ENCODE peak calls at places on chromosomes 5 and 9, in six cellular contexts. F, K, U, D, O and B are unnamed samples.

GRCh38 chr5:54902817-54903473 is 82.4 kb downstream of the ESM1 start:
- DNase-seq in F (no peak), K (no peak), U (peak; percentile 78), D (no peak), O (no peak), B (no peak)

GRCh38 chr9:79952401-79952800 is 380.6 kb downstream of the TLE4 start:
- DNase-seq in F (no peak), K (no peak), U (no peak), D (no peak), O (no peak), B (no peak)

GRCh38 chr9:31078175-31078574 is 1306.3 kb upstream of the ACO1 start:
- DNase-seq in F (no peak), K (no peak), U (no peak), D (no peak), O (no peak), B (no peak)

GRCh38 chr9:136982232-136983051 is at the start of gene LCNL1:
- DNase-seq in F (no peak), K (no peak), U (no peak), D (no peak), O (no peak), B (no peak)

GRCh38 chr5:138753794-138754698 is 821 bp downstream of the CTNNA1 start:
- DNase-seq in F (peak; percentile 94), K (peak; percentile 80), U (no peak), D (peak; percentile 94), O (peak; percentile 95), B (peak; percentile 85)

GRCh38 chr9:129323376-129323998 is 145.4 kb upstream of the IER5L start:
- DNase-seq in F (no peak), K (no peak), U (no peak), D (no peak), O (peak; percentile 13), B (no peak)

GRCh38 chr9:2502760-2503159 is 118.8 kb upstream of the VLDLR start:
- DNase-seq in F (no peak), K (no peak), U (no peak), D (no peak), O (no peak), B (no peak)

GRCh38 chr9:78354324-78354973 is 57.5 kb downstream of the PSAT1 start:
- DNase-seq in F (no peak), K (no peak), U (no peak), D (no peak), O (no peak), B (no peak)

GRCh38 chr5:38292228-38292627 is 33.9 kb downstream of the EGFLAM start:
- DNase-seq in F (no peak), K (no peak), U (no peak), D (no peak), O (no peak), B (no peak)

GRCh38 chr5:127068771-127069330 is 4.5 kb downstream of the C5orf63 start:
- DNase-seq in F (no peak), K (no peak), U (no peak), D (no peak), O (no peak), B (no peak)

GRCh38 chr9:134466869-134467616 is 140.8 kb downstream of the RXRA start:
- DNase-seq in F (no peak), K (no peak), U (no peak), D (no peak), O (no peak), B (no peak)

GRCh38 chr9:109499631-109500120 is 1.6 kb upstream of the PTPN3 start:
- DNase-seq in F (peak; percentile 73), K (no peak), U (no peak), D (peak; percentile 63), O (no peak), B (peak; percentile 65)

GRCh38 chr9:109500421-109500974 is 2.4 kb upstream of the PTPN3 start:
- DNase-seq in F (no peak), K (no peak), U (no peak), D (no peak), O (no peak), B (no peak)

GRCh38 chr9:109497193-109498165 is 628 bp downstream of the PTPN3 start:
- DNase-seq in F (no peak), K (no peak), U (no peak), D (no peak), O (no peak), B (peak; percentile 45)

GRCh38 chr9:109499061-109499630 is 1.0 kb upstream of the PTPN3 start:
- DNase-seq in F (no peak), K (no peak), U (no peak), D (no peak), O (no peak), B (no peak)

GRCh38 chr9:109498195-109499060 is at the start of gene PTPN3:
- DNase-seq in F (peak; percentile 40), K (no peak), U (no peak), D (no peak), O (no peak), B (no peak)
- TF ChIP-seq POLR2A in F (no peak), K (peak; percentile 42), U (no peak), D (no peak), O (no peak), B (peak; percentile 16)

GRCh38 chr9:99680191-99680590 is 141.5 kb upstream of the NR4A3 start:
- DNase-seq in F (no peak), K (no peak), U (no peak), D (no peak), O (no peak), B (no peak)
- H3K9me3 ChIP-seq in F (peaks cover 12% of the 10 kb centered on the region), K (no peaks in the 10 kb centered on the region), U (no peaks in the 10 kb centered on the region), D (peaks cover 12% of the 10 kb centered on the region), O (no peaks in the 10 kb centered on the region), B (no peaks in the 10 kb centered on the region)

GRCh38 chr9:128097156-128098016 is 29.4 kb downstream of the SLC25A25 start:
- DNase-seq in F (no peak), K (no peak), U (no peak), D (no peak), O (no peak), B (no peak)
- TF ChIP-seq POLR2A in F (no peak), K (no peak), U (no peak), D (no peak), O (no peak), B (no peak)

GRCh38 chr9:88418025-88418424 is 29.8 kb downstream of the SPIN1 start:
- DNase-seq in F (no peak), K (no peak), U (no peak), D (no peak), O (no peak), B (no peak)

GRCh38 chr9:88418715-88419540 is 30.7 kb downstream of the SPIN1 start:
- DNase-seq in F (no peak), K (no peak), U (no peak), D (no peak), O (no peak), B (no peak)

GRCh38 chr9:88421348-88421747 is 33.1 kb downstream of the SPIN1 start:
- DNase-seq in F (no peak), K (no peak), U (no peak), D (no peak), O (no peak), B (no peak)

GRCh38 chr9:88425538-88425950 is 37.3 kb downstream of the SPIN1 start:
- DNase-seq in F (no peak), K (no peak), U (no peak), D (no peak), O (no peak), B (no peak)

GRCh38 chr9:88420227-88420626 is 32.0 kb downstream of the SPIN1 start:
- DNase-seq in F (no peak), K (no peak), U (no peak), D (no peak), O (no peak), B (no peak)
- H3K9me3 ChIP-seq in F (peaks cover 19% of the 10 kb centered on the region), K (peaks cover 20% of the 10 kb centered on the region), U (peaks cover 12% of the 10 kb centered on the region), D (peaks cover 21% of the 10 kb centered on the region), O (no peaks in the 10 kb centered on the region), B (no peaks in the 10 kb centered on the region)

GRCh38 chr5:62306494-62307363 is 723 bp downstream of the KIF2A start:
- DNase-seq in F (peak; percentile 38), K (no peak), U (no peak), D (peak; percentile 55), O (no peak), B (peak; percentile 16)
- TF ChIP-seq POLR2A in F (no peak), K (no peak), U (peak; percentile 26), D (no peak), O (no peak), B (no peak)

GRCh38 chr5:141355641-141356040 is 820 bp downstream of the PCDHGA4 start:
- DNase-seq in F (no peak), K (no peak), U (no peak), D (no peak), O (no peak), B (no peak)

GRCh38 chr5:141356133-141356532 is 1.3 kb downstream of the PCDHGA4 start:
- DNase-seq in F (no peak), K (no peak), U (no peak), D (no peak), O (no peak), B (no peak)

GRCh38 chr5:141354900-141355469 is at the start of gene PCDHGA4:
- DNase-seq in F (no peak), K (no peak), U (no peak), D (no peak), O (no peak), B (no peak)

GRCh38 chr5:141359790-141360426 is at the start of gene PCDHGB2:
- DNase-seq in F (no peak), K (peak; percentile 40), U (no peak), D (no peak), O (no peak), B (no peak)

GRCh38 chr5:141356950-141357349 is 2.1 kb downstream of the PCDHGA4 start:
- DNase-seq in F (no peak), K (no peak), U (no peak), D (no peak), O (no peak), B (no peak)
- H3K9me3 ChIP-seq in F (peaks cover 97% of the 10 kb centered on the region), K (no peaks in the 10 kb centered on the region), U (peaks cover 4% of the 10 kb centered on the region), D (peaks cover 96% of the 10 kb centered on the region), O (peaks cover 10% of the 10 kb centered on the region), B (no peaks in the 10 kb centered on the region)

DNA sequence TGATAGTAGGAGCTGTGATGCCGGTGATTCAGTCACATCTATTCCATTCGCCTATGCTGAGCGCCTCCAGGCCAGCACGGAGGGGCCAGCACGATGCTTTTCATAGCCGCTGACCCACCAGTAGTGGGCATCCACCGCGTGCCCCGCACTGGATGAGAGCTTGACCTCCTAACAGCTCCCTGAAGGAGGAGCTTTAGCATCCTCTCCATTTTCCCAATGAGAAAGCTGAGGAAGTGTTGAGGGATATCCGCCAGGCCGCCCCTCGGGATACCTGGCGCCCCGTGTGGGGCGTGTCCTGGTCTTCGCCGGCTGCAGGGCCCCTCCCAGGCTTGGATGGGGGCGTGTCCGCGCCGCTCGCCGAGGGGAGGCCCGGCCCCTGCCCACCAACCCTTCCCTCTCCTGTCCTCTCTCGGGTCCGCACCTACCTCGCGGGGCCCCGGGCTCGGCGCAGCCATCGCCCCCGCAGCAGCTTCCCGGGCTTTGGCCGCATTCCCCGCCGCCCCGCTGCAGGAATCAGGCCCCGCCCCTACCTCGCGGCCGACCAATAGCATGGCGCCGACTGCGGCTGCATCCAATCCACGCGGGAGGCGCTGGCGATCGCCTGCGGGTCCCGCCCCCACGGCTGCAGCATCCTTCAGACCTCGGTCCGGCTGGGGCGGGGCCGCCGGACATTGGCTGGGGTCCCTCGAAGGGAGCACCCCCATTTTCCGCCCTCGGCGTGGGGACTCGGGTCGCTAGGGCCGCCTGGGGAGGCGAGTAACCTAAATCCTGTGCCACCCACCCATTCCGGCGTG is at the start of gene PIP5KL1:
- DNase-seq in F (peak; percentile 86), K (peak; percentile 52), U (no peak), D (no peak), O (no peak), B (peak; percentile 62)
- TF ChIP-seq POLR2A in F (no peak), K (no peak), U (peak; percentile 51), D (no peak), O (no peak), B (no peak)